ENCODE peak calls at places on chromosomes 2 and 18, in ten cellular contexts. Y is foreskin fibroblast, D is dorsolateral prefrontal cortex, G is heart left ventricle, K is HL-60, E is GM23338, V is lower leg skin, O is fibroblast of the aortic adventitia, U is cardiac fibroblast, Z is AG10803. L is an unnamed sample.

GRCh38 chr18:46215902-46216723 is 111.9 kb downstream of the HAUS1 start:
- DNase-seq in O (no peak), Z (no peak), V (no peak), K (no peak), G (no peak), Y (no peak), E (no peak), U (no peak), D (no peak), L (no peak)

GRCh38 chr18:50721006-50721405 is 98.8 kb downstream of the MRO start:
- DNase-seq in K (no peak), U (no peak), V (no peak), G (no peak), D (no peak), E (no peak), Z (no peak), O (no peak), Y (no peak), L (no peak)

GRCh38 chr2:186862869-186863709 is 14.1 kb upstream of the ZSWIM2 start:
- DNase-seq in V (no peak), E (peak; percentile 59), Y (no peak), K (no peak), U (peak; percentile 60), Z (peak; percentile 36), D (no peak), G (no peak), O (peak; percentile 70), L (peak; percentile 23)

GRCh38 chr2:163753721-163754120 is 17.9 kb upstream of the FIGN start:
- DNase-seq in V (no peak), Z (no peak), Y (no peak), O (peak; percentile 40), D (no peak), K (no peak), G (no peak), E (no peak), U (no peak), L (no peak)

GRCh38 chr2:192053921-192054320 is 140.8 kb downstream of the TMEFF2 start:
- DNase-seq in Z (no peak), K (no peak), Y (no peak), O (no peak), G (no peak), V (no peak), D (no peak), E (no peak), U (no peak), L (no peak)

GRCh38 chr2:231298091-231298490 is 97.4 kb upstream of the B3GNT7 start:
- DNase-seq in D (no peak), O (no peak), Z (no peak), G (no peak), V (no peak), E (no peak), K (no peak), Y (no peak), U (no peak), L (no peak)

GRCh38 chr18:74951165-74951760 is 257.7 kb downstream of the PTGR3 start:
- DNase-seq in U (peak; percentile 84), Y (peak; percentile 90), O (peak; percentile 97), V (no peak), K (no peak), Z (peak; percentile 58), E (no peak), G (no peak), D (no peak), L (peak; percentile 94)

GRCh38 chr2:197125000-197125399 is 185.6 kb downstream of the ANKRD44 start:
- DNase-seq in E (no peak), U (no peak), Z (no peak), D (no peak), K (no peak), V (no peak), G (no peak), O (peak; percentile 73), Y (peak; percentile 23), L (peak; percentile 44)

GRCh38 chr2:53787255-53787910 is 539 bp downstream of the ERLEC1 start:
- DNase-seq in O (peak; percentile 19), D (no peak), K (peak; percentile 46), Y (no peak), U (no peak), G (no peak), Z (peak; percentile 15), V (no peak), E (peak; percentile 8), L (no peak)

GRCh38 chr18:28581503-28582169 is 404.7 kb upstream of the CDH2 start:
- DNase-seq in O (peak; percentile 37), V (no peak), E (peak; percentile 11), D (no peak), Z (no peak), K (no peak), Y (peak; percentile 2), G (no peak), U (no peak), L (no peak)

GRCh38 chr2:206229642-206230041 is 44.8 kb upstream of the ZDBF2 start:
- DNase-seq in E (no peak), Z (no peak), D (no peak), G (no peak), V (no peak), K (no peak), U (no peak), O (peak; percentile 45), Y (no peak), L (no peak)

GRCh38 chr2:199366406-199366805 is 91.3 kb downstream of the SATB2 start:
- DNase-seq in G (no peak), Y (no peak), E (no peak), D (no peak), K (no peak), U (no peak), V (no peak), Z (no peak), O (no peak), L (no peak)

DNA sequence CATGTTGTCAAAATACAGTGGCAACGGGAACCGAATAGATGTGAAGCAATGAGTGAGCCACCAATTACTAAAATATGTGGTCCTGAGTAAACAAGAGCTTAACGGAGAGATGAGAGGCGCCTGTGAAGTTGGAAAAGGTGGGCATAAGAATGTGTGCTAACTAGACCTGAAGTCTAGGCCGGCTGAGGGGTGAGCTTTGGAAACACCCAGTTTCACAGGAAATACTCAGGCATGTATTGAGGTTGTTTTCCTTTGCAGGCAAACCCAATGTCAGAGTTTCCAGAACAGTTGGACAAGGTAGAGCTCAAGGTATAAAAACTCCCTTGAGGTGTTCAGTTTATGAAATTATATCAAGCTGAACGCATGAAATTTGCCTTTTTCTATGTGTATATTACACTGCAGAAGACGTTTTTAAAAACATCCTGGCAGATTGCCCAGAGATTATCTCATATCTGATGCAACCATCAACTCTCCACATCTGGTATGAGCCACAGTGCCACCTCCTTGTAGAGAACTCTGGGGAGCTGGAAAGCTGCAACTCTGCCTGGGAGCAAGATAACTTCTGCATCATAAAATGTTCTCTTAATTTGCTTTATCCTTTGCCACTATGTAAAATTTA is 3.9 kb upstream of the WDSUB1 start:
- DNase-seq in D (no peak), O (peak; percentile 92), U (peak; percentile 22), K (peak; percentile 90), Z (peak; percentile 92), Y (peak; percentile 88), E (no peak), V (peak; percentile 58), G (no peak), L (peak; percentile 63)
- H3K4me3 ChIP-seq in D (no peak overlapping the region), O (no peak overlapping the region), U (no peak overlapping the region), K (no peak overlapping the region), Z (no peak overlapping the region), Y (peak overlapping the region; percentile 1), E (no peak overlapping the region), V (no peak overlapping the region), G (no peak overlapping the region), L (no peak overlapping the region)

DNA sequence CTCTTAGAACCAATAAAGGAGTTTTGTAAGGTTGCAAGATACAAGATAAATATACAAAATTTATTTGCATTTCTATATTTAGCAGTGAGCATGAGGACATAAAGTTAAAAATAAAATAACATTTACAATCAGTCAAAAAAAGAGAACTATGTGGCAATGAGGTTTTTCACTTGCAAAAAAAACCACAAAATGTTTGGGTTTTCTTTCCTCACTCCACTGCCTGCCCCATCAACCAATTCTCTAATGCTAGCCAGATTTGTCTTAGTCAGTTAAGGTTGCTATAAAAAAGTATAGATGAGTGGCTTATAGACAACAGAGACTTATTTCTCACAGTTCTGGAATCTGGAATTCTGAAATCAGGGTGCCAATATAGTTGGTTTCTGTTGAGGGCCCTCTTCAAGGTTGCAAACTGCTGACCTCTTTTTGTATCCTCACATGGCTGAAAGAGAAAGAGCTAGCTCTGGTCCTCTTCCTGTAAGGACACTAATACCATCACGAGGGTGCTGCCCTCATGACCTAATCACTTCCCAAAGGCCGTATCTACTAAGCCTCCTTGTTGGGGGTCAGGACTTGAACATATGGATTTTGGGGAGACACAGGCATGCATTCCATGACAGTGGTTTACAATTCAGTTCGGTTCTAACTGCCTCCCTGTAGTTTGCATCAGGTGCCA is 566.2 kb downstream of the GALR1 start:
- DNase-seq in G (no peak), Z (no peak), Y (no peak), V (no peak), O (no peak), U (no peak), K (peak; percentile 13), D (no peak), E (no peak), L (no peak)
- TF ChIP-seq CTCF in G (no peak), Z (no peak), Y (no peak), V (no peak), O (no peak), U (no peak), K (no peak), D (no peak), E (no peak), L (no peak)

GRCh38 chr2:23943666-23944065 is 3.4 kb downstream of the UBXN2A start:
- DNase-seq in U (no peak), E (no peak), D (no peak), K (no peak), O (no peak), V (no peak), Z (no peak), Y (no peak), G (no peak), L (no peak)

GRCh38 chr2:23940262-23940975 is at the start of gene UBXN2A:
- DNase-seq in O (peak; percentile 70), K (peak; percentile 60), Z (peak; percentile 74), E (peak; percentile 88), Y (peak; percentile 79), D (peak; percentile 63), U (peak; percentile 85), G (peak; percentile 90), V (peak; percentile 47), L (peak; percentile 56)

GRCh38 chr2:23939054-23939436 is 1.2 kb upstream of the UBXN2A start:
- DNase-seq in Y (peak; percentile 14), E (no peak), K (no peak), D (no peak), U (peak; percentile 48), V (no peak), O (peak; percentile 53), G (no peak), Z (peak; percentile 58), L (no peak)

GRCh38 chr2:23940976-23941605 is 828 bp downstream of the UBXN2A start:
- DNase-seq in E (no peak), O (peak; percentile 68), Y (peak; percentile 14), V (no peak), U (peak; percentile 50), G (no peak), K (no peak), D (no peak), Z (no peak), L (no peak)

GRCh38 chr2:23941644-23942043 is 1.4 kb downstream of the UBXN2A start:
- DNase-seq in K (no peak), V (no peak), U (no peak), E (no peak), O (no peak), G (no peak), Z (no peak), Y (no peak), D (no peak), L (no peak)
- H3K4me3 ChIP-seq in K (no peak overlapping the region), V (no peak overlapping the region), U (no peak overlapping the region), E (peak overlapping the region; percentile 72), O (peak overlapping the region; percentile 88), G (peak overlapping the region; percentile 75), Z (peak overlapping the region; percentile 92), Y (peak overlapping the region; percentile 92), D (peak overlapping the region; percentile 95), L (peak overlapping the region; percentile 48)

GRCh38 chr2:112724611-112725525 is 4.0 kb downstream of the NT5DC4 start:
- DNase-seq in E (peak; percentile 54), O (no peak), V (no peak), U (no peak), Z (no peak), K (peak; percentile 49), Y (no peak), D (no peak), G (no peak), L (no peak)
- TF ChIP-seq CTCF in E (peak; percentile 62), O (peak; percentile 28), V (no peak), U (peak; percentile 34), Z (peak; percentile 12), K (peak; percentile 28), Y (peak; percentile 21), D (no peak), G (no peak), L (no peak)

L was measured in astrocyte of the cerebellum.